ENCODE peak calls at places on chromosomes 11 and 22, in five cellular contexts. P is iris pigment epithelial cell, M is aorta, B is nucleus accumbens, T is fibroblast of lung. F is an unnamed sample.

GRCh38 chr11:76918941-76919386 is 58.2 kb downstream of the ACER3 start:
- DNase-seq in M (no peak), T (peak), B (no peak), P (peak), F (no peak)

GRCh38 chr11:133548641-133549040 is 16.3 kb upstream of the OPCML start:
- DNase-seq in M (no peak), B (no peak), T (no peak), P (no peak), F (no peak)

GRCh38 chr11:114183041-114183511 is 113.1 kb upstream of the NNMT start:
- DNase-seq in P (no peak), B (no peak), T (no peak), M (peak), F (peak)

GRCh38 chr11:70409437-70409836 is 11.1 kb downstream of the CTTN start:
- DNase-seq in T (no peak), P (no peak), M (no peak), B (no peak), F (no peak)

GRCh38 chr11:103546236-103546635 is 437.0 kb downstream of the DYNC2H1 start:
- DNase-seq in T (peak), B (no peak), P (peak), M (no peak), F (no peak)

GRCh38 chr22:36471341-36471821 is 10.1 kb downstream of the TXN2 start:
- DNase-seq in B (no peak), M (no peak), T (peak), P (peak), F (no peak)

GRCh38 chr11:45354976-45355705 is 69.0 kb upstream of the SYT13 start:
- DNase-seq in T (peak), M (peak), B (peak), P (peak), F (peak)

GRCh38 chr11:69692422-69692821 is 11.4 kb downstream of the FGF19 start:
- DNase-seq in M (no peak), T (no peak), B (no peak), P (no peak), F (no peak)

F was measured in kidney.